ENCODE peak calls at places on chromosomes 11 and 22, in seven cellular contexts. K is heart left ventricle; O is stimulated activated CD4-positive, alpha-beta T cell treated with anti-CD3 and anti-CD28 coated beads, Interleukin-1b, Interleukin-23, amount 100 ng/mL, for 24 hours; F is T-helper 1 cell; U is stimulated activated CD8-positive, alpha-beta memory T cell treated with anti-CD3 and anti-CD28 coated beads, Interleukin-15, amount 100 ng/mL, for 1 hour; C is RWPE1; A is brain microvascular endothelial cell. V is an unnamed sample.

GRCh38 chr11:71927813-71928738 is at the start of gene XNDC1N:
- DNase-seq in O (peak), K (peak), U (peak), F (peak), C (peak), A (peak), V (no peak)

GRCh38 chr11:106137061-106137460 is 59.6 kb downstream of the AASDHPPT start:
- DNase-seq in A (no peak), F (no peak), U (no peak), C (no peak), K (no peak), O (no peak), V (no peak)

GRCh38 chr22:45612940-45613339 is 58.7 kb upstream of the ATXN10 start:
- DNase-seq in C (no peak), O (no peak), F (no peak), A (peak), U (no peak), K (no peak), V (peak)

GRCh38 chr11:32658639-32659406 is 75.2 kb downstream of the EIF3M start:
- DNase-seq in U (no peak), F (no peak), O (no peak), A (no peak), K (no peak), C (peak), V (no peak)

GRCh38 chr22:39559456-39560105 is 11.0 kb upstream of the CACNA1I start:
- DNase-seq in O (no peak), K (no peak), U (no peak), F (no peak), A (no peak), C (no peak), V (no peak)

GRCh38 chr22:43289976-43290663 is 53.1 kb downstream of the SCUBE1 start:
- DNase-seq in O (no peak), A (no peak), U (no peak), K (no peak), F (no peak), C (no peak), V (no peak)

GRCh38 chr11:1422981-1423380 is 33.2 kb downstream of the BRSK2 start:
- DNase-seq in U (no peak), F (no peak), C (no peak), O (no peak), K (no peak), A (no peak), V (no peak)

GRCh38 chr11:123221611-123222010 is 26.6 kb upstream of the CLMP start:
- DNase-seq in U (no peak), F (no peak), K (no peak), O (no peak), A (no peak), C (no peak), V (no peak)

GRCh38 chr22:38240734-38241252 is 32.0 kb downstream of the TMEM184B start:
- DNase-seq in O (no peak), A (peak), F (no peak), C (peak), U (no peak), K (no peak), V (no peak)

GRCh38 chr11:26319906-26320305 is 12.0 kb upstream of the ANO3 start:
- DNase-seq in K (no peak), U (no peak), O (no peak), F (no peak), C (no peak), A (peak), V (no peak)

GRCh38 chr11:123822022-123822421 is 15.9 kb upstream of the OR6M1 start:
- DNase-seq in F (no peak), C (no peak), A (no peak), O (no peak), U (no peak), K (no peak), V (no peak)

GRCh38 chr22:20607157-20607907 is 99.9 kb downstream of the MED15 start:
- DNase-seq in C (no peak), A (no peak), K (no peak), F (no peak), U (no peak), O (no peak), V (peak)

GRCh38 chr22:42829311-42829710 is 27.8 kb downstream of the ARFGAP3 start:
- DNase-seq in K (no peak), A (no peak), F (no peak), O (no peak), C (no peak), U (no peak), V (no peak)

GRCh38 chr11:72764503-72764902 is 12.3 kb upstream of the ARAP1 start:
- DNase-seq in O (no peak), K (no peak), U (no peak), F (no peak), C (no peak), A (no peak), V (peak)

GRCh38 chr22:26970809-26971394 is 313.5 kb downstream of the MIAT start:
- DNase-seq in C (no peak), F (no peak), O (no peak), U (no peak), A (no peak), K (no peak), V (no peak)

GRCh38 chr11:102111787-102112653 is 1.8 kb downstream of the YAP1 start:
- DNase-seq in C (peak), A (peak), U (no peak), F (no peak), K (peak), O (no peak), V (no peak)

GRCh38 chr11:133291672-133292265 is 240.5 kb downstream of the OPCML start:
- DNase-seq in K (no peak), U (no peak), A (no peak), C (no peak), O (no peak), F (no peak), V (no peak)

GRCh38 chr11:26765323-26765722 is 43.5 kb upstream of the SLC5A12 start:
- DNase-seq in O (no peak), F (no peak), A (no peak), K (no peak), C (no peak), U (no peak), V (no peak)

GRCh38 chr11:62579252-62579651 is 5.6 kb upstream of the EEF1G start:
- DNase-seq in A (no peak), F (no peak), O (no peak), U (no peak), C (no peak), K (no peak), V (no peak)

GRCh38 chr11:130202818-130203671 is 43.5 kb downstream of the ST14 start:
- DNase-seq in F (no peak), U (no peak), A (no peak), K (no peak), O (no peak), C (no peak), V (no peak)

GRCh38 chr11:85665756-85666155 is 827 bp upstream of the CREBZF start:
- DNase-seq in A (no peak), F (no peak), U (no peak), C (no peak), K (no peak), O (no peak), V (no peak)

GRCh38 chr22:35539910-35540599 is 576 bp upstream of the RASD2 start:
- DNase-seq in K (peak), C (peak), F (peak), A (no peak), O (peak), U (peak), V (no peak)

GRCh38 chr11:13347901-13348300 is 70.3 kb downstream of the BMAL1 start:
- DNase-seq in O (no peak), A (no peak), C (no peak), K (no peak), F (no peak), U (no peak), V (no peak)

GRCh38 chr11:117932426-117932825 is 3.2 kb upstream of the TMPRSS13 start:
- DNase-seq in C (no peak), A (no peak), K (no peak), U (no peak), F (no peak), O (no peak), V (peak)

GRCh38 chr22:37120569-37121340 is 11.2 kb upstream of the TMPRSS6 start:
- DNase-seq in O (no peak), F (no peak), U (no peak), K (no peak), A (no peak), C (no peak), V (no peak)

GRCh38 chr22:47848384-47848920 is 1086.0 kb downstream of the TBC1D22A start:
- DNase-seq in O (no peak), A (no peak), C (no peak), F (no peak), U (no peak), K (no peak), V (no peak)

GRCh38 chr11:34978236-34979191 is 62.1 kb downstream of the PDHX start:
- DNase-seq in K (no peak), U (no peak), F (no peak), C (no peak), A (no peak), O (no peak), V (no peak)

GRCh38 chr22:26580240-26580962 is 9.5 kb downstream of the TPST2 start:
- DNase-seq in F (no peak), O (no peak), A (no peak), C (no peak), U (no peak), K (no peak), V (no peak)

GRCh38 chr22:41564563-41564962 is 3.8 kb downstream of the CSDC2 start:
- DNase-seq in C (peak), K (no peak), O (no peak), U (no peak), A (no peak), F (no peak), V (no peak)

GRCh38 chr11:93513763-93514162 is 29.4 kb downstream of the SMCO4 start:
- DNase-seq in A (no peak), K (no peak), U (no peak), F (no peak), C (no peak), O (no peak), V (no peak)

GRCh38 chr22:20449819-20450550 is 12.4 kb upstream of the SCARF2 start:
- DNase-seq in F (no peak), A (no peak), K (no peak), O (no peak), C (no peak), U (no peak), V (no peak)

GRCh38 chr11:12159351-12160099 is 49.1 kb downstream of the MICAL2 start:
- DNase-seq in A (peak), F (no peak), O (no peak), U (no peak), K (no peak), C (no peak), V (no peak)

GRCh38 chr11:2420502-2421225 is 20.1 kb downstream of the TSSC4 start:
- DNase-seq in A (peak), O (peak), F (peak), U (peak), C (peak), K (peak), V (no peak)

GRCh38 chr11:106493751-106494150 is 416.3 kb downstream of the AASDHPPT start:
- DNase-seq in U (no peak), K (no peak), A (no peak), C (no peak), O (no peak), F (no peak), V (no peak)

V was measured in chondrocyte.